ENCODE peak calls at places on chromosomes 3 and 15, in nine cellular contexts. L is heart right ventricle, C is GM23338, Z is psoas muscle, R is HepG2, D is hepatocyte, M is ovary, N is suprapubic skin, J is HCT116. Y is an unnamed sample.

GRCh38 chr3:134858516-134859035 is 63.5 kb downstream of the EPHB1 start:
- DNase-seq in L (no peak), C (no peak), Z (no peak), R (no peak), D (no peak), M (no peak), N (peak; percentile 57), J (no peak), Y (no peak)

GRCh38 chr3:173410836-173411235 is 13.3 kb downstream of the NLGN1 start:
- DNase-seq in L (no peak), C (no peak), Z (no peak), R (no peak), D (no peak), M (no peak), N (no peak), J (no peak), Y (no peak)

GRCh38 chr15:86615816-86616215 is 536.1 kb downstream of the AGBL1 start:
- DNase-seq in L (no peak), C (no peak), Z (no peak), R (no peak), D (no peak), M (no peak), N (no peak), J (no peak), Y (no peak)

GRCh38 chr3:5226783-5227182 is 39.3 kb downstream of the EDEM1 start:
- DNase-seq in L (no peak), C (peak; percentile 28), Z (no peak), R (peak; percentile 5), D (peak; percentile 28), M (no peak), N (no peak), J (peak; percentile 3), Y (no peak)

GRCh38 chr15:83398591-83398990 is 48.5 kb upstream of the SH3GL3 start:
- DNase-seq in L (no peak), C (no peak), Z (no peak), R (no peak), D (no peak), M (no peak), N (no peak), J (no peak), Y (no peak)

GRCh38 chr15:87121357-87121756 is 1041.7 kb downstream of the AGBL1 start:
- DNase-seq in L (no peak), C (no peak), Z (no peak), R (no peak), D (no peak), M (no peak), N (no peak), J (no peak), Y (no peak)

GRCh38 chr3:69322110-69322509 is 63.8 kb downstream of the FRMD4B start:
- DNase-seq in L (no peak), C (no peak), Z (no peak), R (no peak), D (no peak), M (no peak), N (no peak), J (no peak), Y (no peak)

GRCh38 chr3:134449277-134449676 is 36.5 kb downstream of the ANAPC13 start:
- DNase-seq in L (no peak), C (peak; percentile 82), Z (no peak), R (peak; percentile 56), D (no peak), M (peak; percentile 16), N (no peak), J (no peak), Y (no peak)

GRCh38 chr15:80825361-80826030 is 46.3 kb downstream of the CEMIP start:
- DNase-seq in L (peak; percentile 17), C (no peak), Z (no peak), R (no peak), D (no peak), M (no peak), N (no peak), J (no peak), Y (no peak)

GRCh38 chr15:61661791-61662190 is 398.5 kb downstream of the VPS13C start:
- DNase-seq in L (no peak), C (no peak), Z (no peak), R (no peak), D (no peak), M (no peak), N (no peak), J (no peak), Y (no peak)

GRCh38 chr15:77759896-77760592 is 127.3 kb upstream of the LINGO1 start:
- DNase-seq in L (no peak), C (no peak), Z (no peak), R (no peak), D (no peak), M (no peak), N (no peak), J (peak; percentile 13), Y (no peak)

GRCh38 chr15:63611217-63611616 is 14.0 kb downstream of the FBXL22 start:
- DNase-seq in L (no peak), C (no peak), Z (no peak), R (no peak), D (no peak), M (no peak), N (no peak), J (no peak), Y (no peak)

GRCh38 chr15:43769584-43770228 is 7.1 kb downstream of the ELL3 start:
- DNase-seq in L (peak; percentile 38), C (peak; percentile 90), Z (no peak), R (peak; percentile 50), D (peak; percentile 69), M (no peak), N (no peak), J (no peak), Y (no peak)

GRCh38 chr15:60928987-60929386 is 300.1 kb downstream of the RORA start:
- DNase-seq in L (no peak), C (no peak), Z (no peak), R (no peak), D (no peak), M (no peak), N (no peak), J (no peak), Y (no peak)

GRCh38 chr15:29756358-29757267 is 65.7 kb downstream of the TJP1 start:
- DNase-seq in L (no peak), C (no peak), Z (no peak), R (no peak), D (no peak), M (no peak), N (no peak), J (no peak), Y (no peak)

GRCh38 chr3:64188810-64189560 is 36.3 kb downstream of the PRICKLE2 start:
- DNase-seq in L (no peak), C (no peak), Z (no peak), R (no peak), D (peak; percentile 83), M (peak; percentile 27), N (no peak), J (no peak), Y (no peak)

GRCh38 chr3:156472150-156472549 is 82.8 kb downstream of the SSR3 start:
- DNase-seq in L (no peak), C (no peak), Z (no peak), R (no peak), D (no peak), M (no peak), N (no peak), J (no peak), Y (no peak)
- TF ChIP-seq CTCF in L (no peak), C (no peak), Z (no peak), R (peak; percentile 19), D (no peak), M (no peak), N (no peak), J (peak; percentile 18), Y (no peak)

GRCh38 chr3:123447416-123447748 is 1.5 kb downstream of the ADCY5 start:
- DNase-seq in L (peak; percentile 37), C (no peak), Z (no peak), R (no peak), D (no peak), M (no peak), N (no peak), J (no peak), Y (peak; percentile 58)
- H3K27me3 ChIP-seq in L (peaks cover 27% of the 10 kb centered on the region), C (peaks cover 46% of the 10 kb centered on the region), Z (peaks cover 64% of the 10 kb centered on the region), R (peaks cover 27% of the 10 kb centered on the region), D (peaks cover 44% of the 10 kb centered on the region), M (no peaks in the 10 kb centered on the region), N (peaks cover 50% of the 10 kb centered on the region), J (peaks cover 6% of the 10 kb centered on the region), Y (no peaks in the 10 kb centered on the region)

GRCh38 chr3:45092132-45093031 is 53.8 kb downstream of the CDCP1 start:
- DNase-seq in L (no peak), C (no peak), Z (no peak), R (no peak), D (peak; percentile 81), M (no peak), N (no peak), J (peak; percentile 52), Y (no peak)

GRCh38 chr3:45087155-45087554 is 59.0 kb downstream of the CDCP1 start:
- DNase-seq in L (no peak), C (no peak), Z (no peak), R (no peak), D (no peak), M (no peak), N (no peak), J (no peak), Y (no peak)

GRCh38 chr3:45088959-45089358 is 57.2 kb downstream of the CDCP1 start:
- DNase-seq in L (no peak), C (no peak), Z (no peak), R (no peak), D (no peak), M (no peak), N (no peak), J (no peak), Y (no peak)

GRCh38 chr3:45088543-45088942 is 57.6 kb downstream of the CDCP1 start:
- DNase-seq in L (no peak), C (no peak), Z (no peak), R (no peak), D (no peak), M (no peak), N (no peak), J (no peak), Y (peak; percentile 61)

DNA sequence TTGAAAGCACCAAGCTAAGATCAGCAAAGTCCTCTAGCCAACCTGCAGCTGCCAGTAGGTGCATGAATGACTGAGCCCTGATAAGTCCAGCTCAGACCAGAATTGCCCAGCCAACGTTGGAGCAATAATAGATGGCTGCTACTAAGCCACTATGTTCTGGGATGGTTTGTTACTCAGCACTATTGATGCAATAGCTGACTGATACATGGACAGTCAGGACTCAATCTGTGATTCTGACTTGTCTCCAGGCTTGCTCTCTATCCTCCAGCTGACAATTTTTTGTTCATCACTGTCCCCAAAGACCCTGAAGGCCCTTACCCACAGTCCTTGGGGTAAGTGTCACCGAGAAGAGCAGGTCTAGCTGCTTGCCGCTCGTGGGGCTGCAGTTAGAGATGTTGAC is 55.3 kb downstream of the CDCP1 start:
- DNase-seq in L (no peak), C (no peak), Z (no peak), R (no peak), D (no peak), M (no peak), N (no peak), J (no peak), Y (no peak)
- H3K27ac ChIP-seq in L (no peak overlapping the region), C (no peak overlapping the region), Z (no peak overlapping the region), R (no peak overlapping the region), D (peak overlapping the region; percentile 93), M (no peak overlapping the region), N (no peak overlapping the region), J (peak overlapping the region; percentile 68), Y (no peak overlapping the region)

DNA sequence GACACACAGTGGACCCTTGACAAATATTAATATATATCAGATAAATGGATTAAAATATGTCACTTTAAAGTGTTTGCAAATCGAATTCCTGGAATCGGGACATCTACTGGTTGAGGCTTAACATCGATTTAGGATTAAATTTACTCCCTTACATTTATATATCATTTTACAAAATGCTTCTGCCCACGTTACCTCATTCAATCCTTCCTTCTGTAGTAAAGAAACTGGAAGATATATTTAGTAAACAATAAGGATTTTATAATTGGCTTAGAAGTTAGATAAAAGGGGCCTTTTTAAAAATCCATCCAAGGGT is 1.3 kb downstream of the CLPX start:
- DNase-seq in L (no peak), C (no peak), Z (no peak), R (no peak), D (no peak), M (no peak), N (no peak), J (no peak), Y (no peak)
- TF ChIP-seq CTCF in L (no peak), C (peak; percentile 33), Z (no peak), R (no peak), D (no peak), M (no peak), N (no peak), J (no peak), Y (no peak)

Y was measured in right lobe of liver.